ENCODE peak calls at places on chromosomes 4 and X, in eight cellular contexts. C is AG04450, T is prostate gland, N is DND-41, W is iPS DF 6.9, Z is aorta, D is pancreas, H is esophagus squamous epithelium. P is an unnamed sample. For H3K9me3, the result is how much of the 10 kb centered on the place peaks cover.

GRCh38 chr4:189083769-189084168 is 856.9 kb upstream of the FRG1 start:
- DNase-seq in N (no peak), C (no peak), T (no peak), H (no peak), Z (no peak), D (no peak), W (no peak), P (no peak)

GRCh38 chr4:108433832-108434231 is 186.5 kb upstream of the RPL34 start:
- DNase-seq in C (peak), H (no peak), Z (no peak), W (no peak), N (peak), D (no peak), T (no peak), P (no peak)

GRCh38 chrX:18931972-18932371 is 51.9 kb downstream of the PHKA2 start:
- DNase-seq in N (no peak), Z (no peak), W (no peak), H (no peak), D (no peak), T (no peak), C (no peak), P (peak)

GRCh38 chr4:69787879-69788278 is 27.5 kb upstream of the SULT1B1 start:
- DNase-seq in D (no peak), W (no peak), T (no peak), Z (no peak), C (no peak), H (no peak), N (no peak), P (no peak)

GRCh38 chr4:68732653-68733466 is 62.4 kb upstream of the UGT2B15 start:
- DNase-seq in T (no peak), H (no peak), N (no peak), D (peak), C (no peak), W (no peak), Z (no peak), P (no peak)

GRCh38 chrX:134191276-134191675 is 45.7 kb upstream of the CCDC160 start:
- DNase-seq in D (no peak), H (no peak), N (no peak), Z (no peak), C (no peak), T (no peak), W (no peak), P (no peak)

GRCh38 chrX:31039327-31039711 is 32.5 kb downstream of the FTHL17 start:
- DNase-seq in Z (no peak), N (no peak), H (no peak), D (no peak), T (no peak), C (no peak), W (no peak), P (no peak)

GRCh38 chr4:69860521-69861298 is 765 bp upstream of the SULT1E1 start:
- DNase-seq in Z (no peak), D (no peak), H (no peak), T (no peak), N (no peak), W (no peak), C (no peak), P (no peak)

GRCh38 chrX:9871871-9872270 is 85.6 kb downstream of the SHROOM2 start:
- DNase-seq in D (no peak), T (no peak), W (no peak), C (no peak), H (no peak), Z (no peak), N (no peak), P (no peak)

GRCh38 chr4:184746532-184746870 is 12.6 kb upstream of the CENPU start:
- DNase-seq in D (peak), Z (peak), C (peak), W (no peak), T (peak), N (no peak), H (no peak), P (no peak)

GRCh38 chr4:118034061-118034785 is at the start of gene NDST3:
- DNase-seq in Z (no peak), C (no peak), D (peak), T (peak), N (peak), H (no peak), W (no peak), P (peak)

GRCh38 chr4:108592674-108592986 is 27.7 kb upstream of the RPL34 start:
- DNase-seq in H (no peak), C (no peak), N (no peak), T (no peak), D (no peak), Z (no peak), W (no peak), P (no peak)

GRCh38 chrX:56572975-56573374 is 9.5 kb downstream of the UBQLN2 start:
- DNase-seq in N (no peak), C (no peak), Z (no peak), W (no peak), D (no peak), T (no peak), H (no peak), P (no peak)

GRCh38 chrX:64894454-64895038 is 81.7 kb downstream of the ZC4H2 start:
- DNase-seq in W (peak), H (no peak), T (peak), D (no peak), Z (no peak), C (no peak), N (peak), P (peak)

GRCh38 chr4:41658106-41658505 is 90.4 kb downstream of the PHOX2B start:
- DNase-seq in D (no peak), C (no peak), Z (no peak), W (no peak), T (no peak), H (no peak), N (no peak), P (no peak)

GRCh38 chr4:10808591-10808990 is 124.0 kb upstream of the CLNK start:
- DNase-seq in T (no peak), W (no peak), Z (peak), C (peak), N (no peak), H (no peak), D (no peak), P (no peak)

GRCh38 chr4:4430492-4431195 is 43.7 kb downstream of the NSG1 start:
- DNase-seq in W (peak), C (peak), T (peak), H (no peak), N (peak), Z (no peak), D (no peak), P (peak)

GRCh38 chr4:34281826-34282225 is 1962.5 kb downstream of the ARAP2 start:
- DNase-seq in W (no peak), H (no peak), N (no peak), C (no peak), Z (no peak), D (no peak), T (no peak), P (no peak)

GRCh38 chrX:155779831-155780230 is 101.3 kb upstream of the VAMP7 start:
- DNase-seq in C (no peak), D (no peak), N (no peak), T (no peak), H (no peak), Z (no peak), W (no peak), P (no peak)

GRCh38 chr4:145755802-145756201 is 75.9 kb downstream of the C4orf51 start:
- DNase-seq in D (no peak), T (no peak), C (no peak), Z (no peak), N (no peak), W (no peak), H (no peak), P (no peak)

GRCh38 chr4:119835511-119835910 is 206.9 kb upstream of the PDE5A start:
- DNase-seq in C (peak), W (no peak), H (no peak), Z (no peak), N (no peak), D (no peak), T (no peak), P (no peak)

GRCh38 chr4:95428216-95429085 is 120.3 kb downstream of the UNC5C start:
- DNase-seq in Z (no peak), C (no peak), D (no peak), T (no peak), N (no peak), H (no peak), W (no peak), P (no peak)

GRCh38 chr4:54063224-54063623 is 1.2 kb downstream of the CHIC2 start:
- DNase-seq in C (no peak), H (no peak), T (no peak), D (no peak), N (no peak), W (no peak), Z (no peak), P (no peak)

GRCh38 chr4:174134361-174134760 is 149.1 kb downstream of the FBXO8 start:
- DNase-seq in W (no peak), N (no peak), C (no peak), Z (no peak), T (no peak), H (no peak), D (no peak), P (no peak)

GRCh38 chrX:126982158-126982557 is 162.6 kb downstream of the PRR32 start:
- DNase-seq in T (no peak), H (no peak), D (no peak), W (no peak), Z (no peak), N (no peak), C (no peak), P (peak)

GRCh38 chr4:77229433-77229832 is 72.4 kb downstream of the CCNG2 start:
- DNase-seq in D (no peak), H (no peak), C (no peak), T (no peak), N (no peak), W (no peak), Z (no peak), P (no peak)

GRCh38 chrX:34656842-34657780 is at the start of gene TMEM47:
- DNase-seq in C (peak), N (no peak), T (peak), D (peak), Z (peak), W (peak), H (no peak), P (no peak)

GRCh38 chr4:84965558-84966381 is 720 bp downstream of the WDFY3 start:
- DNase-seq in N (no peak), T (peak), C (no peak), D (peak), W (no peak), H (no peak), Z (peak), P (no peak)

GRCh38 chr4:52059372-52059771 is 8.3 kb downstream of the SPATA18 start:
- DNase-seq in C (no peak), T (peak), H (no peak), N (no peak), D (no peak), Z (no peak), W (no peak), P (no peak)

GRCh38 chr4:158929939-158930344 is 161.1 kb downstream of the FNIP2 start:
- DNase-seq in D (no peak), N (peak), T (no peak), Z (no peak), W (no peak), C (no peak), H (no peak), P (peak)

GRCh38 chrX:108699368-108699767 is 37.0 kb downstream of the IRS4 start:
- DNase-seq in H (no peak), C (no peak), W (peak), D (no peak), T (no peak), N (no peak), Z (no peak), P (peak)

GRCh38 chrX:46376246-46376885 is 168.9 kb downstream of the ZNF674 start:
- DNase-seq in H (no peak), T (peak), D (no peak), C (peak), W (no peak), Z (no peak), N (peak), P (peak)

GRCh38 chr4:115215935-115216334 is 102.5 kb upstream of the NDST4 start:
- DNase-seq in W (no peak), D (no peak), Z (no peak), T (no peak), H (no peak), C (no peak), N (no peak), P (no peak)

GRCh38 chrX:145919400-145919799 is 101.8 kb downstream of the SLITRK2 start:
- DNase-seq in T (no peak), Z (no peak), W (no peak), D (no peak), H (no peak), C (no peak), N (no peak), P (no peak)
- H3K9me3 ChIP-seq in T (under half), Z (under half), W (under half), D (under half), H (under half), C (under half), N (under half), P (under half)

DNA sequence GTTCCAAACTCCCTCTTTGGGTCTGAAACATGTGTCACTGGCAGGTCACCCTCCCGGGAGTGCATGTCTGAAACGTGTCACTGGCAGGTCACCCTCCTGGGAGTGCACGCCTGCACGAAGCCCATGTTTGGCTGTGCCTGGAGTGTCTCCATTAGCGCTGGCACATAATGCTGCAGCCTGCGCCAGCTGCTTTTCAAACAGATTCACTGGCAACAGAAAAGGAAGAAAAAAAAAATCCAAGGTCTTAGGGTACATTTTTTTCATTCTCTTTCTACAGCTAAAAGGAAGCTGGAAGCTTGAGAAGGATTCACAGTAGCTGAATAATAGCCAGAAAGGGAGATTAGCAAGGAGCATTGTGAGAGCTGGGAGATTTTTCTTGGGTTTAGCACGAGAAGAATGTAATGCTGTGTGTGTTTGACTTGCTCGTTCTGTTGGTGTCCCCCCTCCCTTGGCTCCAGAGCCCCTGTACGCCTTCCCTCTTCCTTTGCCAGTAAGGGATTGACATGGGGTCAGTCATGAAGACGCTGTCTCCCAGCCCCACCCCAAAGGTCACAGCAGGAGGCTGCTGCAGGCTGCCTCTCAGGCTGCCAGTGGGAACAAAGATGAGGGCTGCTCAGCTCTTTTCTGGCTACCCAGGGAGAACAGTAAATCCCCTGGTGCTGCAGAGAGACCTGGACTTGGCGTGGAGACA is 39.1 kb upstream of the TLR3 start:
- DNase-seq in T (peak), D (peak), C (no peak), N (no peak), H (no peak), Z (peak), W (no peak), P (no peak)
- H3K4me3 ChIP-seq in T (no peak), D (no peak), C (no peak), N (no peak), H (peak), Z (no peak), W (no peak), P (no peak)

GRCh38 chr4:579543-580175 is 3.6 kb upstream of the TMEM271 start:
- DNase-seq in D (no peak), N (no peak), C (no peak), T (no peak), H (no peak), Z (no peak), W (no peak), P (no peak)

GRCh38 chr4:578451-579443 is 2.7 kb upstream of the TMEM271 start:
- DNase-seq in Z (no peak), W (no peak), T (no peak), C (no peak), H (no peak), D (no peak), N (no peak), P (no peak)

GRCh38 chr4:576245-576821 is at the start of gene TMEM271:
- DNase-seq in W (no peak), Z (no peak), T (no peak), C (no peak), N (no peak), D (no peak), H (no peak), P (no peak)

GRCh38 chr4:576991-577498 is 950 bp upstream of the TMEM271 start:
- DNase-seq in Z (no peak), W (no peak), D (no peak), C (no peak), N (no peak), T (no peak), H (no peak), P (no peak)

GRCh38 chr4:577499-578450 is 1.7 kb upstream of the TMEM271 start:
- DNase-seq in T (no peak), Z (no peak), W (no peak), N (no peak), C (no peak), D (no peak), H (no peak), P (no peak)
- H3K9me3 ChIP-seq in T (under half), Z (under half), W (under half), N (under half), C (under half), D (under half), H (under half), P (under half)

GRCh38 chr4:6177587-6178197 is 22.7 kb downstream of the JAKMIP1 start:
- DNase-seq in W (no peak), D (no peak), H (no peak), Z (no peak), C (no peak), T (no peak), N (peak), P (no peak)
- H3K4me3 ChIP-seq in W (no peak), D (no peak), H (no peak), Z (no peak), C (no peak), T (no peak), N (no peak), P (no peak)

GRCh38 chr4:186137193-186137792 is 32.8 kb downstream of the FAM149A start:
- DNase-seq in C (no peak), N (no peak), Z (no peak), W (no peak), T (no peak), D (no peak), H (no peak), P (peak)
- H3K9me3 ChIP-seq in C (under half), N (under half), Z (under half), W (under half), T (under half), D (under half), H (under half), P (under half)

GRCh38 chr4:35730414-35730813 is 513.9 kb downstream of the ARAP2 start:
- DNase-seq in D (no peak), Z (no peak), N (no peak), C (no peak), W (no peak), T (no peak), H (no peak), P (no peak)

GRCh38 chr4:35739305-35739704 is 505.0 kb downstream of the ARAP2 start:
- DNase-seq in C (no peak), Z (no peak), N (no peak), W (no peak), D (no peak), H (no peak), T (no peak), P (no peak)

DNA sequence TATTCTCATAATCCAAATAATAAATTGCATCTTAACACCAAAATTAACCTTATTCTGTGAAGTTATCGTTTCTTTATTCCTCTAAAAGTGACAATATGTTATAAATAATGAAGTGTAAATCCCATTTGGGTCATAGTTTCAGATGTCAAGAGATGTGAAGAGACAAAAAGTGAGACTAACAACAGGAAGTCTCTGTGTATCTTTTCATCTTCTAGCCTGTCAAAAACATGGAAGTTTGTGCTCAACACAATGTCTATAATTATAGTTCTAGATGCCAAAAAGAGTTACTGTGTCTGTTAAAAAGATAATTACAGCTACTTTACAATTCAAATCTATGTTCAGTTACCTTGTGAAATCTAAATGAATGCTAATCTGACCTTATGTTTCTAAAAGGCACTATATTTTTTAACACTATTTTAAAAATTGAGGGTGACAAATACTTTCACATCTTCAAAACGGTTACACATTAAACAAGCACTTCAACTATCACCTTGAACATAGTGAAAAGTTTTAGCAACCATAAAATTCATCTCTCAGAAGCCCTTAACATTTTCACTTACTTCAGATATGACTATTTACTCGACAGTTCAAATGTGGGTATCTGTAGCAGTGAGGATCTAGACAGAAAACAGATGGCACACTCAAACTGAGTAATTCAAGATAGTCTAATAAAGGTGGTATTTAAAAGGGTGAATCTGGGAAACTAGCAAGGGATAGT is 509.8 kb downstream of the ARAP2 start:
- DNase-seq in Z (no peak), N (no peak), C (no peak), T (no peak), W (no peak), D (no peak), H (no peak), P (no peak)
- H3K4me3 ChIP-seq in Z (no peak), N (no peak), C (no peak), T (no peak), W (no peak), D (no peak), H (no peak), P (no peak)

DNA sequence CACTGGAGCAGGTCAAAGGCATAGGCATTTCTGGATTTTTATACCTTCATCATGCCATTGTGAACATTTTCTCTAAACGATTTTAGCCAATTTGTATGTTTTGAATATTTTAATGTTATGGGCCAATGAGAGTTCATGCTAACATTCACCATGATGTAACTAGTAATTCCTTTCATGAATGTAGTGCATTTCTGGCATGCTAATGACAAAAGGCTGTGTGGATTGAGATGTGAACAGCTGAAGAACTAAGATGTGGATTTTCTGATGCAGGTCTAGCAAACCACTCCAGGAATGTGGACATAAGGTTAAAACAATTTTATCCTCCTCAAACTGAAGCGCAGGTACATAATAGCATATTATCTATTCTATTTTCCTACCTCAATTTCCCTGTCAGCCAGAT is 269.4 kb downstream of the NLGN4X start:
- DNase-seq in T (no peak), C (no peak), N (no peak), W (no peak), D (no peak), Z (no peak), H (no peak), P (no peak)
- H3K9me3 ChIP-seq in T (under half), C (under half), N (under half), W (under half), D (under half), Z (under half), H (under half), P (under half)

DNA sequence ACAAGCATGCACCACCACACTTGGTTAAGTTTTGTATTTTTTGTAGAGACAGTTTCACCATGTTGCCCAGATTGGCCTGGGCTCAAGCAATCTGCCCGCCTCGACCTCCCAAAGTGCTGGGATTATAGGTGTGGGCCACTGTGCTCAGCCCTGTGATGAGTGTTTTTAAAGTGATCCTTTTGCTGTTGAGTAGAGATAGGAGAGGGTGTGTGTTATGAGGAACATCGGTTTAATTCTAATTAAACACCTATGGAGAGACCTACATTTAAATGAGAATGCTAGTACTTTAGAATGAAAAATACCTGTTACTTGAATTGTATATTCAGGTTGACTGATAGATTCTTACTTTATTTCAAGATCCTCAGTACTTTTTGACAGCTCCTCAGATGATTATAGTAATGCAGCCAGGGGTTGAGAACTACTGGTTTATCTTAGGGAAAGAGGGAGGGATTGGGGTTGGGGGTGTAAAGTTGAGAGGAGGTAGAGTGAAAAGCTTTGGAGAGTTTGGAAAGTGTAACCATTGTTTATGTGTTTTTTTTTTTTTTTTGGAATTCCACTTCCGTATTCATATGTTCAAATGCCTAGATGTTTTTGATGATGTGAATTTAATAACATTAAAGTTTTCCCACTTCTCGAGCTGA is 36.8 kb upstream of the DCK start:
- DNase-seq in C (no peak), N (no peak), H (no peak), W (no peak), T (no peak), Z (no peak), D (no peak), P (no peak)
- H3K4me3 ChIP-seq in C (no peak), N (no peak), H (no peak), W (no peak), T (no peak), Z (no peak), D (no peak), P (no peak)

P was measured in MM.1S.